ENCODE peak calls at places on chromosomes 4 and X, in four cellular contexts. A is ovary, P is BJ, W is coronary artery. K is an unnamed sample.

GRCh38 chrX:134459683-134460004 is 321 bp upstream of the HPRT1 start:
- DNase-seq in W (no peak), P (no peak), A (no peak), K (no peak)

GRCh38 chr4:52643190-52643589 is 15.9 kb downstream of the USP46 start:
- DNase-seq in W (no peak), P (no peak), A (no peak), K (no peak)

GRCh38 chr4:143186202-143186601 is 1.5 kb downstream of the USP38 start:
- DNase-seq in A (no peak), W (no peak), P (no peak), K (no peak)

GRCh38 chrX:100831219-100831946 is 11.2 kb downstream of the CSTF2 start:
- DNase-seq in A (no peak), W (no peak), P (no peak), K (no peak)

GRCh38 chrX:109624641-109625311 is at the start of gene KCNE5:
- DNase-seq in P (no peak), W (no peak), A (no peak), K (no peak)

GRCh38 chrX:12002876-12003275 is 135.4 kb upstream of the FRMPD4 start:
- DNase-seq in W (no peak), A (no peak), P (no peak), K (no peak)

GRCh38 chr4:39855909-39856512 is 121.7 kb downstream of the PDS5A start:
- DNase-seq in W (no peak), A (no peak), P (no peak), K (no peak)

GRCh38 chrX:46547857-46548256 is 2.6 kb upstream of the ZNF674 start:
- DNase-seq in P (peak), A (no peak), W (no peak), K (peak)

GRCh38 chr4:131091896-131092295 is 1995.9 kb downstream of the C4orf33 start:
- DNase-seq in A (no peak), P (no peak), W (no peak), K (no peak)

GRCh38 chrX:131792789-131793462 is 230.2 kb upstream of the STK26 start:
- DNase-seq in A (peak), W (peak), P (no peak), K (peak)

GRCh38 chrX:7158468-7158990 is 10.6 kb upstream of the PUDP start:
- DNase-seq in W (no peak), P (no peak), A (no peak), K (no peak)

GRCh38 chr4:90095000-90095399 is 32.2 kb upstream of the CCSER1 start:
- DNase-seq in P (no peak), A (no peak), W (no peak), K (no peak)

GRCh38 chrX:74521961-74522833 is 92.2 kb downstream of the RLIM start:
- DNase-seq in W (no peak), P (peak), A (no peak), K (no peak)

GRCh38 chr4:141375855-141376254 is 155.2 kb downstream of the ZNF330 start:
- DNase-seq in P (peak), W (no peak), A (no peak), K (peak)

GRCh38 chrX:82945332-82945731 is 562.8 kb upstream of the POU3F4 start:
- DNase-seq in P (no peak), W (no peak), A (no peak), K (no peak)
- TF ChIP-seq CTCF in P (no peak), W (no peak), A (no peak), K (no peak)

DNA sequence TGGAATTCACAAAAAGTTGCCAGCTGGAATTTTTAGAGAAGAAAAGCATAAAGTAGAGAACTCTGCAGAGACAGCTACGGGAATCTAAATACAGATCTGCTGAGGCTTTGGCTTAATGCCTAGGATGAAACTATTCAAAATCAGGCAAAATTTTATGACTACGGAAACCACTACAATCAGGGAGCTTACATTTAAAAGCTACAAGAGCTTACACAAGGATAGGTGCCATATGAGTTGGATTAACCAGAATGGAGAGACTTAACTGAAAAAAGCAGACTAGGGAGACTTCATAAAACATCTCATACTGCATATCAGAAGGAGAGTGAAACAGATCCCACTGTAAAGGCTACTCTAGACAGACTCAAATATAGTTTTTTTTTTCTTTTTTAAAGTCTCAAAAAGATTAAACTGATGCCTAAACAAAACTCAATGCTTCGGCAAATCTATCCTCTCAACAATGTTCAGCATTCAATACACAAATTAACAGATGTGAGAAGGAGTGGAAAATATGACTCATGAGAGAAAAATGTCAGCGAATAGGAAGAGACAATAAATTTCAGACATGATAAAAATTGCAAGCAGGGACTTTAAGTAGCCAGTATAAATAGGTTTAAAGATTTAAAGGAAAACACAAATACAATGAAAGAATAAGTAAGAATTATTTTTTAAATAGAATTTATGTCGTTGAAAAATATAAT is 586.0 kb downstream of the FSTL5 start:
- DNase-seq in W (no peak), A (no peak), P (peak), K (peak)
- H3K4me3 ChIP-seq in W (no peak), A (no peak), P (peak), K (no peak)

GRCh38 chrX:21723814-21724213 is 34.1 kb downstream of the SMPX start:
- DNase-seq in A (no peak), W (no peak), P (no peak), K (no peak)
- TF ChIP-seq CTCF in A (no peak), W (no peak), P (no peak), K (no peak)

GRCh38 chr4:4385729-4386295 is 1.1 kb upstream of the NSG1 start:
- DNase-seq in P (no peak), A (no peak), W (no peak), K (no peak)
- H3K4me3 ChIP-seq in P (no peak), A (peak), W (peak), K (no peak)

K was measured in AG09309.